ENCODE peak calls at places on chromosomes 4 and X, in four cellular contexts. Q is Peyer's patch; Z is body of pancreas; T is CD8-positive, alpha-beta T cell. J is an unnamed sample. For H3K27me3 and H3K4me1, the result is how much of the 10 kb centered on the place peaks cover.

GRCh38 chr4:90528551-90528950 is 401.4 kb downstream of the CCSER1 start:
- DNase-seq in Q (no peak), Z (no peak), T (no peak), J (no peak)

GRCh38 chrX:74338852-74339251 is 34.9 kb downstream of the ZCCHC13 start:
- DNase-seq in Q (no peak), Z (no peak), T (no peak), J (no peak)

GRCh38 chrX:118974088-118974907 is at the start of gene LONRF3:
- DNase-seq in Q (peak), Z (peak), T (peak), J (peak)

GRCh38 chr4:7460591-7460990 is 25.9 kb upstream of the PSAPL1 start:
- DNase-seq in Q (no peak), Z (no peak), T (no peak), J (no peak)

GRCh38 chr4:55447826-55448225 is 52.1 kb downstream of the TMEM165 start:
- DNase-seq in Q (no peak), Z (no peak), T (no peak), J (no peak)

GRCh38 chrX:150200820-150201287 is 162.3 kb upstream of the MAMLD1 start:
- DNase-seq in Q (peak), Z (peak), T (no peak), J (no peak)

GRCh38 chr4:2795558-2796260 is 2.8 kb downstream of the SH3BP2 start:
- DNase-seq in Q (peak), Z (no peak), T (peak), J (peak)

GRCh38 chr4:140609548-140610425 is 41.0 kb upstream of the UCP1 start:
- DNase-seq in Q (no peak), Z (peak), T (no peak), J (peak)

GRCh38 chrX:97847885-97848679 is 964.4 kb downstream of the RPA4 start:
- DNase-seq in Q (no peak), Z (no peak), T (no peak), J (no peak)

GRCh38 chrX:70456256-70456655 is 11.6 kb downstream of the DLG3 start:
- DNase-seq in Q (no peak), Z (no peak), T (no peak), J (no peak)
- H3K4me3 ChIP-seq in Q (peak), Z (peak), T (peak), J (peak)

GRCh38 chr4:1113311-1114009 is at the start of gene RNF212:
- DNase-seq in Q (no peak), Z (peak), T (peak), J (no peak)

GRCh38 chr4:1111259-1111809 is 2.0 kb downstream of the RNF212 start:
- DNase-seq in Q (no peak), Z (peak), T (no peak), J (no peak)

GRCh38 chr4:1109898-1110506 is 3.4 kb downstream of the RNF212 start:
- DNase-seq in Q (no peak), Z (no peak), T (no peak), J (no peak)

GRCh38 chr4:1112821-1113182 is 562 bp downstream of the RNF212 start:
- DNase-seq in Q (no peak), Z (no peak), T (no peak), J (no peak)

GRCh38 chr4:1112174-1112820 is 1.1 kb downstream of the RNF212 start:
- DNase-seq in Q (no peak), Z (peak), T (no peak), J (no peak)
- H3K27me3 ChIP-seq in Q (under half), Z (under half), T (under half), J (under half)

GRCh38 chr4:134627386-134627785 is 425.8 kb upstream of the PABPC4L start:
- DNase-seq in Q (peak), Z (no peak), T (no peak), J (no peak)
- H3K4me1 ChIP-seq in Q (under half), Z (under half), T (under half), J (under half)

DNA sequence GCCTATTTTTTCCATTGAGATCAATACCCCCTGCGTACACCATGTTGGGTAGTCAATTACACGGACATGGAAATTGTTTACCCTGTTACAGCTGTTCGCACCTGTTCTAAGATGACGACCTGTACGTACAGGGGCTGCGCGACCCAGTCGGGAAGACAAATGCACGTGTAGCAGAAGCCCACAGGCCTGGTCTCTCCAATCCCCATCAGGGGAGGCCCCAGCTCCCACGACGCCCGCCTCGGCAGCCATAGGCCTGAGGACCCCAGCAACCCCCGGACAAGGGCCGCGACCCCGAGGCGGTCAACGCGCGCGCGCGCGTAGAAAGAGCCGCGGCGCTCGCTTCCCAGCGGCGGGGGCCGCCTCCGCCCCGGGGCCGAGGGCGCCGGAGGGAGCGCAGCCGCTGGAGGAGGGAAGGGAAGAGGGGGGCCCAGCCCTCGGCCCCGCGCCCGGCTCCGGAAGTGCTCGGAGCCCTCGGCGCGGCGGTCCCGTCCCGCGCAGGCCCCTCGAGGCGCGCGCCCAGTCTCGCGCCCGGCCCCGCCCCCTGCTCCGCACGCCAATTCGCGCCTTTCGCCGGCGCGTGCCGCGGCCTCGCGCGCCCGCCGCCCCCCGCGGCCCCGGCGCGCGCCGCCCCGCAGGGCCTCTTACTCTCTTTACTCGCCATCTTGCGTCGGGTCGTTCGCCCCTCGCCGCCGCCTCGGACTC is 618 bp downstream of the RBBP7 start:
- DNase-seq in Q (peak), Z (peak), T (peak), J (peak)
- H3K4me3 ChIP-seq in Q (peak), Z (peak), T (peak), J (peak)

GRCh38 chrX:84175274-84175673 is 12.7 kb downstream of the RPS6KA6 start:
- DNase-seq in Q (no peak), Z (no peak), T (no peak), J (no peak)
- H3K27me3 ChIP-seq in Q (under half), Z (under half), T (under half), J (under half)

DNA sequence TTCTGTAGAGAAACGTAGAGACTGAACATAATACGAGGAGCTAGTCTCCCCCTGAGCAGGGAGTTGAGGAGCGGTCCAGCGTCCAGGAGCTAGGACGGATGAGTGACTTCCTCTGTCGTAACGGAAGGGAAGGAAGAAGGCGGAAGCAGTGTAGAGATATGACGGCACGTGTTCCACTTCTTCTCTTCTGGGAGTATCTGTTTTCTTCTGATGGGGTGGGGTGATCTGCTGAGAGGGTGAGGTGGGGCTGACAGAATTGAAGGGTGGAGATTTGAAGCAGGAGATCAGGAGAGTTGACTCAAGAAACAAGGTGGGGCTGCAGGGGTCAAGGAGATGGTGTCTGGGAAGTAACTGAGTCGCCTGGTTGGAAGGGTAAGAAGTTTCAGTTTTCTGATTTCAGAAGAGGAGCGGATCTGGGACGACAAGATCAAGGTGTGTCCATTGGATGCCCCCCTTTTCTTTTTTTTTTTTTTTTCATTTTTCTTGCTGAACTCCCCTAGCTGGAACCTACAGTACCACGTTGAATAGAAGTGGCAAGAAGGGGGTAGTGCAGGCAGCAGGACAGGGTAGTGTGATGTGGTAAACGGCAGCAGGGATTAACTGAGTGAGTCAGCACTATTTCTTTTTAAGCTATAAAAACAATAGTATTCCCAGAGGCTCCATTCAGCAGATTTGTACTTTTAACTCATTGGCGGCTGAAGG is 50.7 kb upstream of the SETD7 start:
- DNase-seq in Q (no peak), Z (no peak), T (no peak), J (no peak)
- H3K4me1 ChIP-seq in Q (under half), Z (under half), T (under half), J (under half)

GRCh38 chr4:186684220-186684619 is 39.4 kb downstream of the FAT1 start:
- DNase-seq in Q (no peak), Z (no peak), T (no peak), J (no peak)
- H3K4me3 ChIP-seq in Q (no peak), Z (no peak), T (no peak), J (peak)

J was measured in Caco-2.